ENCODE peak calls at places on chromosomes 7 and 10, in seven cellular contexts. N is Panc1; B is stimulated activated CD4-positive, alpha-beta T cell treated with anti-CD3 and anti-CD28 coated beads, TNF-alpha, amount 100 ng/mL, for 24 hours; V is epithelial cell of esophagus; Q is T47D; O is fibroblast of gingiva; Z is cardiac muscle cell. M is an unnamed sample.

GRCh38 chr7:101542527-101543241 is 86.4 kb downstream of the MYL10 start:
- DNase-seq in N (peak), B (peak), V (peak), Q (peak), O (no peak), Z (peak), M (peak)

GRCh38 chr10:131983780-131984179 is 2.1 kb upstream of the BNIP3 start:
- DNase-seq in N (peak), B (no peak), V (peak), Q (no peak), O (peak), Z (no peak), M (peak)

GRCh38 chr7:55387062-55387965 is 22.2 kb downstream of the LANCL2 start:
- DNase-seq in N (no peak), B (no peak), V (no peak), Q (no peak), O (no peak), Z (peak), M (no peak)

GRCh38 chr10:35042783-35043182 is 47.4 kb downstream of the CUL2 start:
- DNase-seq in N (no peak), B (no peak), V (peak), Q (no peak), O (no peak), Z (no peak), M (no peak)

GRCh38 chr10:127990846-127991542 is 84.1 kb downstream of the PTPRE start:
- DNase-seq in N (no peak), B (peak), V (peak), Q (no peak), O (peak), Z (no peak), M (no peak)

GRCh38 chr7:1348836-1349335 is 110.4 kb downstream of the MICALL2 start:
- DNase-seq in N (no peak), B (no peak), V (no peak), Q (no peak), O (no peak), Z (no peak), M (no peak)

GRCh38 chr7:92044148-92044547 is 90.1 kb downstream of the CYP51A1 start:
- DNase-seq in N (no peak), B (no peak), V (no peak), Q (no peak), O (no peak), Z (no peak), M (no peak)

GRCh38 chr7:30238721-30239441 is 45.5 kb upstream of the ZNRF2 start:
- DNase-seq in N (no peak), B (peak), V (peak), Q (no peak), O (peak), Z (peak), M (peak)

GRCh38 chr7:18308938-18309337 is 186.6 kb upstream of the HDAC9 start:
- DNase-seq in N (no peak), B (no peak), V (no peak), Q (no peak), O (no peak), Z (no peak), M (no peak)